ENCODE peak calls at places on chromosomes 4 and X, in nine cellular contexts. M is left cardiac atrium; X is kidney; O is GM23248; W is activated CD8-positive, alpha-beta memory T cell treated with anti-CD3 and anti-CD28 coated beads for 48 hours; F is stomach; H is amniotic epithelial cell; J is T-helper 22 cell; D is HCT116. S is an unnamed sample.

GRCh38 chr4:138815811-138816210 is 199.8 kb upstream of the NOCT start:
- DNase-seq in M (no peak), X (no peak), O (no peak), W (no peak), F (no peak), H (no peak), J (no peak), D (no peak), S (no peak)

GRCh38 chrX:34586936-34587335 is 70.1 kb downstream of the TMEM47 start:
- DNase-seq in M (no peak), X (no peak), O (no peak), W (no peak), F (no peak), H (no peak), J (no peak), D (no peak), S (no peak)

GRCh38 chr4:6749340-6750171 is 33.0 kb upstream of the KIAA0232 start:
- DNase-seq in M (peak), X (peak), O (peak), W (no peak), F (peak), H (peak), J (no peak), D (peak), S (peak)

GRCh38 chr4:166862032-166862431 is 372.3 kb downstream of the SPOCK3 start:
- DNase-seq in M (no peak), X (no peak), O (no peak), W (no peak), F (no peak), H (no peak), J (no peak), D (no peak), S (no peak)

GRCh38 chr4:40842725-40843401 is 93.1 kb downstream of the NSUN7 start:
- DNase-seq in M (no peak), X (no peak), O (no peak), W (no peak), F (no peak), H (no peak), J (no peak), D (no peak), S (no peak)

GRCh38 chrX:39470588-39471155 is 627.1 kb downstream of the BCOR start:
- DNase-seq in M (peak), X (no peak), O (peak), W (no peak), F (no peak), H (peak), J (no peak), D (no peak), S (peak)

GRCh38 chrX:54492340-54492739 is 3.7 kb downstream of the FGD1 start:
- DNase-seq in M (peak), X (peak), O (peak), W (no peak), F (no peak), H (peak), J (no peak), D (no peak), S (peak)

GRCh38 chr4:186149872-186150271 is 41.5 kb upstream of the CYP4V2 start:
- DNase-seq in M (peak), X (peak), O (peak), W (no peak), F (peak), H (peak), J (no peak), D (no peak), S (peak)

GRCh38 chr4:140793291-140793690 is 37.1 kb upstream of the TBC1D9 start:
- DNase-seq in M (no peak), X (no peak), O (no peak), W (no peak), F (no peak), H (no peak), J (no peak), D (no peak), S (no peak)

GRCh38 chr4:153969542-153969941 is 180.7 kb upstream of the SFRP2 start:
- DNase-seq in M (no peak), X (no peak), O (peak), W (no peak), F (no peak), H (no peak), J (no peak), D (no peak), S (no peak)

GRCh38 chr4:985123-985830 is 1.6 kb upstream of the IDUA start:
- DNase-seq in M (peak), X (peak), O (peak), W (peak), F (peak), H (no peak), J (peak), D (no peak), S (peak)

GRCh38 chr4:2698951-2699505 is 57.1 kb downstream of the TNIP2 start:
- DNase-seq in M (no peak), X (no peak), O (no peak), W (no peak), F (peak), H (no peak), J (no peak), D (no peak), S (no peak)